ENCODE peak calls at places on chromosomes 1 and 21, in seven cellular contexts. D is dorsolateral prefrontal cortex, Y is A673, E is adrenal gland, Q is left lung, C is Peyer's patch, B is H9. H is an unnamed sample.
A peak's percentile ranks its signal among the peaks of the same experiment; 100 is the strongest.

GRCh38 chr1:27074175-27074780 is 61.6 kb upstream of the TENT5B start:
- DNase-seq in D (no peak), Y (no peak), E (no peak), Q (no peak), C (no peak), B (no peak), H (no peak)

GRCh38 chr1:229370601-229371021 is 27.8 kb upstream of the CCSAP start:
- DNase-seq in D (peak; percentile 34), Y (peak; percentile 80), E (no peak), Q (no peak), C (no peak), B (no peak), H (no peak)

GRCh38 chr1:220886470-220887201 is 7.4 kb downstream of the HLX start:
- DNase-seq in D (no peak), Y (no peak), E (no peak), Q (no peak), C (no peak), B (no peak), H (no peak)

GRCh38 chr1:6028042-6028895 is 17.4 kb upstream of the KCNAB2 start:
- DNase-seq in D (no peak), Y (peak; percentile 27), E (peak; percentile 23), Q (peak; percentile 83), C (peak; percentile 76), B (no peak), H (no peak)

GRCh38 chr1:9996624-9997582 is at the start of gene RBP7:
- DNase-seq in D (no peak), Y (no peak), E (peak; percentile 30), Q (peak; percentile 91), C (no peak), B (peak; percentile 59), H (no peak)

GRCh38 chr1:7644906-7645750 is 126.0 kb upstream of the VAMP3 start:
- DNase-seq in D (no peak), Y (peak; percentile 51), E (no peak), Q (peak; percentile 83), C (no peak), B (no peak), H (no peak)

GRCh38 chr1:229058111-229058551 is 212.8 kb upstream of the RAB4A start:
- DNase-seq in D (no peak), Y (no peak), E (no peak), Q (no peak), C (no peak), B (no peak), H (no peak)

GRCh38 chr1:27831568-27832410 is 1.2 kb downstream of the PPP1R8 start:
- DNase-seq in D (no peak), Y (peak; percentile 23), E (no peak), Q (no peak), C (no peak), B (no peak), H (no peak)

GRCh38 chr1:206506405-206506802 is 927 bp upstream of the RASSF5 start:
- DNase-seq in D (no peak), Y (no peak), E (no peak), Q (no peak), C (no peak), B (no peak), H (no peak)

GRCh38 chr1:84920159-84920558 is 27.2 kb upstream of the LPAR3 start:
- DNase-seq in D (no peak), Y (no peak), E (no peak), Q (no peak), C (no peak), B (no peak), H (no peak)

DNA sequence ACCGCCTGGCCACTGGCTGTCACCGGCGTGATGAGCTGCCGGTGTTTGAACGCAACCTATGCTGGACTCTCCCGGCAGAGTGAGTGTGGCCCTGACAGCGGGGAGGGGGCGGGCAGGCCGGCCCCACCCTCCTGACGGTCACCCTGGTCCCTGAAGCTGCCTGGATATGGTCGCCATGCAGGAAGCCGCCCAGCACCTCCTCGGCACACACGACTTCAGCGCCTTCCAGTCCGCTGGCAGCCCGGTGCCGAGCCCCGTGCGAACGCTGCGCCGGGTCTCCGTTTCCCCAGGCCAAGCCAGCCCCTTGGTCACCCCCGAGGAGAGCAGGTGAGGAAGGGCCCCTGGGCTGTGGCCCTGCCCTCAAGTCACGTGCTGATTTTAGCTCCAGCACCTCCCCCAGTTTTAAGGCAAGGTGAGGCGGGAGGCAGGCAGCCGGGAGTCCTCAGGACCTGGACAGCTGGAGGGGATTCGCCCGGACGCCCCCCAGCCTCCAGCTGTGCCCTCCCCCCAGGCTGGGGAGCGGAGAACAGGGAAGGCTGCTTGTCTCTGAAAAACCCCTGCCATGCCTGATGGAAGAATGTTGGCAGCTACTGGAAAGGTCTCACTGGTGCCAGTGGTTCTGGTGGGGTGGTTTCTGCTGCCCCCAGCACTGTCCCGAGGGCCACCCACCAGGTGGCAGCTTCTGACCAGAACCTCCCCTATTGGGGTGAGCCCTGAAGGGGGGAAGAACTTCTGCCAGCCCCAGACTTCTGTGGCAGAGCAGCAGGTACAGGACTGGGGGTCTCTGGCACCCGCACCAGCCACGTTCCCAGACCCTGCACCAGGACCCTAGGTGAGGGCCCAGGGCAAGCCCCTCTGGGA is 1.4 kb downstream of the PUSL1 start:
- DNase-seq in D (no peak), Y (no peak), E (no peak), Q (no peak), C (no peak), B (peak; percentile 62), H (no peak)
- TF ChIP-seq CTCF in D (no peak), Y (no peak), E (no peak), Q (no peak), C (no peak), B (no peak), H (no peak)

GRCh38 chr1:98323396-98323795 is 338.1 kb upstream of the SNX7 start:
- DNase-seq in D (no peak), Y (peak; percentile 90), E (no peak), Q (no peak), C (no peak), B (no peak), H (no peak)
- H3K27ac ChIP-seq in D (no peak overlapping the region), Y (peak overlapping the region; percentile 94), E (peak overlapping the region; percentile 61), Q (peak overlapping the region; percentile 15), C (no peak overlapping the region), B (no peak overlapping the region), H (peak overlapping the region; percentile 74)

GRCh38 chr1:156086256-156086662 is 4.0 kb upstream of the MEX3A start:
- DNase-seq in D (no peak), Y (no peak), E (peak; percentile 84), Q (no peak), C (no peak), B (no peak), H (no peak)
- TF ChIP-seq CTCF in D (no peak), Y (no peak), E (no peak), Q (no peak), C (no peak), B (no peak), H (no peak)

DNA sequence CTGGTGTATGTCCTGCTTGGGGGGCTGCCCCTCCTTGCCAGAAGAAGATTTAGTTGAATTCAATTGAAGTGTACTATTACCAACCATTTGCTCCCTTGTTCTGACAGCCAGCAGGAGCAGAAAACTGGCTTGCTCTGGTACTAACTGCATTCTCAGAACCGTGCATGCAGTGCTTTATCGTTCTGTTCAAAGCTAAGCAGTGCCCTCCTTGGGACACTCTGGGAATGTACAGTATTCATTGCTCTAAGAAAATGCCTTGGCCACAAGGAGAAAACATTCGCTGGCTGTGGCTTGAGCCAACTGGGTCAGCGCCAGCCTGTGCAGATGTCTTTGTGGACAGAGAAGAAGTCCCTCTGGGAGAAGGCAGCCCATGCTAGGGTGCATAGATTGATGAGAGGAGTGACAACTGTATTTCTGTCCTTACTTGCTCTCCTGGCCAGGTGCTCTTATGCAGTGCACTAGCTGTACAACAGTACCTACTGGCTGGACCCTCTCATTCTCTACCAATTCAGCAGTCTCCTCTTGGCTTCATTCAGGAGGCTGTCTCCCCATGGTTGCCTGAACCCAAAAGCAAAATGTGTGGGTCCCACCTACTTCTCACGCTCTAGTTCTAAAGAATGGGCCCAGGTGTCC is 61.5 kb upstream of the DIRAS3 start:
- DNase-seq in D (peak; percentile 80), Y (peak; percentile 65), E (peak; percentile 84), Q (no peak), C (peak; percentile 17), B (no peak), H (no peak)
- H3K27ac ChIP-seq in D (no peak overlapping the region), Y (no peak overlapping the region), E (no peak overlapping the region), Q (no peak overlapping the region), C (no peak overlapping the region), B (no peak overlapping the region), H (no peak overlapping the region)

GRCh38 chr21:34799092-34799491 is 130.3 kb downstream of the CLIC6 start:
- DNase-seq in D (no peak), Y (no peak), E (no peak), Q (peak; percentile 59), C (no peak), B (no peak), H (no peak)
- TF ChIP-seq CTCF in D (no peak), Y (no peak), E (no peak), Q (no peak), C (no peak), B (no peak), H (no peak)

GRCh38 chr1:198599749-198600148 is 39.1 kb upstream of the PTPRC start:
- DNase-seq in D (no peak), Y (no peak), E (no peak), Q (peak; percentile 12), C (no peak), B (no peak), H (no peak)
- H3K27ac ChIP-seq in D (no peak overlapping the region), Y (no peak overlapping the region), E (no peak overlapping the region), Q (no peak overlapping the region), C (peak overlapping the region; percentile 72), B (no peak overlapping the region), H (no peak overlapping the region)

DNA sequence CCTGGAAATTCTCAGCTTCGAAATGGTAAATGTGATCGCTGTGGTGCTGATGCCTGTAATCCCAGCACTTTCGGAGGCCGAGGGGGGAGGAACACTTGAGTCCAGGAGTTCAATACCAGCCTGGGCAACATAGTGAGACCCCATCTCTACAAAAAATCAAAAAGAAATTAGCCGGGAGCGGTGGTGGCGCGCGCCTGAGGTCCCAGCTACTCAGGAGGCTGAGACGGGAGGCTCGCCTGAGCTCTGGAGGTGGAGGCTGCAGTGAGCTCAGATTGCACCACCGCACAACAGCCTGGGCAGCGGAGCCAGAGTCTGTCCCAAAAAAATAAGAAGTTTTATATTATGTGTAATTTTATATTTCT is 845 bp upstream of the MRPL20 start:
- DNase-seq in D (no peak), Y (no peak), E (no peak), Q (peak; percentile 44), C (no peak), B (no peak), H (no peak)
- TF ChIP-seq CTCF in D (no peak), Y (no peak), E (no peak), Q (no peak), C (no peak), B (peak; percentile 6), H (no peak)

H was measured in thoracic aorta.